ENCODE peak calls at places on chromosomes 3 and 15, in nine cellular contexts. E is upper lobe of right lung, Z is HCT116, K is cardiac muscle cell, D is fibroblast of villous mesenchyme, P is fibroblast of lung, J is nephron progenitor cell, G is right lobe of liver, U is epithelial cell of proximal tubule. Q is an unnamed sample.

GRCh38 chr3:155640098-155640497 is 104.8 kb downstream of the PLCH1 start:
- DNase-seq in P (no peak), Z (no peak), J (no peak), E (no peak), U (no peak), G (no peak), D (no peak), K (no peak), Q (no peak)

GRCh38 chr3:157134620-157135191 is 25.2 kb downstream of the CCNL1 start:
- DNase-seq in D (no peak), G (peak; percentile 69), P (no peak), E (no peak), J (no peak), U (no peak), Z (no peak), K (no peak), Q (no peak)

GRCh38 chr3:98902341-98902740 is 846 bp upstream of the DCBLD2 start:
- DNase-seq in D (no peak), U (no peak), K (no peak), P (no peak), G (no peak), Z (no peak), E (no peak), J (no peak), Q (no peak)

GRCh38 chr3:181985386-181985785 is 273.7 kb downstream of the SOX2 start:
- DNase-seq in Z (no peak), E (no peak), G (no peak), P (no peak), D (no peak), J (no peak), U (no peak), K (no peak), Q (no peak)

GRCh38 chr3:120094776-120095225 is 554 bp upstream of the GSK3B start:
- DNase-seq in G (peak; percentile 98), J (peak; percentile 94), U (peak; percentile 99), D (peak; percentile 100), Z (no peak), K (peak; percentile 99), P (peak; percentile 100), E (peak; percentile 98), Q (peak; percentile 97)

GRCh38 chr3:196195664-196196255 is 15.4 kb downstream of the ZDHHC19 start:
- DNase-seq in K (no peak), U (no peak), G (no peak), Z (no peak), J (no peak), P (no peak), E (no peak), D (no peak), Q (no peak)

GRCh38 chr3:155500429-155500828 is 206.9 kb upstream of the STRIT1 start:
- DNase-seq in U (no peak), Z (no peak), P (no peak), J (no peak), K (no peak), D (no peak), G (no peak), E (no peak), Q (no peak)

GRCh38 chr3:45976191-45977091 is 19.2 kb downstream of the FYCO1 start:
- DNase-seq in E (no peak), P (no peak), J (no peak), D (no peak), G (no peak), U (no peak), Z (no peak), K (no peak), Q (no peak)

GRCh38 chr15:81480645-81481053 is 106.6 kb upstream of the TMC3 start:
- DNase-seq in J (peak; percentile 49), G (no peak), D (peak; percentile 66), Z (peak; percentile 24), P (peak; percentile 76), E (no peak), U (peak; percentile 3), K (peak; percentile 80), Q (no peak)

GRCh38 chr3:194107126-194107525 is 28.8 kb upstream of the HES1 start:
- DNase-seq in Z (no peak), E (no peak), K (no peak), D (no peak), G (no peak), U (no peak), J (no peak), P (no peak), Q (no peak)

GRCh38 chr3:31947671-31948091 is 33.4 kb downstream of the OSBPL10 start:
- DNase-seq in K (no peak), D (no peak), P (no peak), Z (no peak), J (no peak), G (no peak), E (no peak), U (no peak), Q (no peak)

GRCh38 chr3:42067324-42067723 is 23.8 kb upstream of the TRAK1 start:
- DNase-seq in U (no peak), E (no peak), G (no peak), P (peak; percentile 74), Z (no peak), J (no peak), D (peak; percentile 68), K (no peak), Q (no peak)

GRCh38 chr3:29138171-29138570 is 142.7 kb upstream of the RBMS3 start:
- DNase-seq in J (no peak), G (no peak), U (no peak), Z (no peak), K (no peak), E (no peak), P (no peak), D (no peak), Q (no peak)

GRCh38 chr3:29141197-29141911 is 139.5 kb upstream of the RBMS3 start:
- DNase-seq in P (peak; percentile 9), U (no peak), K (peak; percentile 35), E (no peak), J (no peak), Z (no peak), G (no peak), D (no peak), Q (no peak)

GRCh38 chr3:29140706-29141105 is 140.2 kb upstream of the RBMS3 start:
- DNase-seq in D (peak; percentile 44), J (no peak), G (no peak), Z (no peak), K (peak; percentile 52), P (peak; percentile 28), E (no peak), U (no peak), Q (no peak)

GRCh38 chr3:29141912-29142262 is 139.0 kb upstream of the RBMS3 start:
- DNase-seq in D (no peak), P (no peak), U (no peak), K (no peak), Z (no peak), E (no peak), J (no peak), G (no peak), Q (no peak)

GRCh38 chr3:29137601-29138000 is 143.3 kb upstream of the RBMS3 start:
- DNase-seq in E (no peak), G (no peak), J (no peak), P (no peak), U (no peak), D (no peak), K (no peak), Z (no peak), Q (no peak)
- TF ChIP-seq CTCF in E (no peak), G (no peak), J (no peak), P (no peak), U (no peak), D (no peak), K (no peak), Z (no peak), Q (no peak)

GRCh38 chr3:124938896-124939295 is 4.3 kb upstream of the MUC13 start:
- DNase-seq in D (no peak), P (no peak), G (no peak), E (no peak), U (no peak), K (no peak), J (no peak), Z (no peak), Q (no peak)
- TF ChIP-seq CTCF in D (no peak), P (no peak), G (no peak), E (no peak), U (no peak), K (no peak), J (no peak), Z (no peak), Q (no peak)

DNA sequence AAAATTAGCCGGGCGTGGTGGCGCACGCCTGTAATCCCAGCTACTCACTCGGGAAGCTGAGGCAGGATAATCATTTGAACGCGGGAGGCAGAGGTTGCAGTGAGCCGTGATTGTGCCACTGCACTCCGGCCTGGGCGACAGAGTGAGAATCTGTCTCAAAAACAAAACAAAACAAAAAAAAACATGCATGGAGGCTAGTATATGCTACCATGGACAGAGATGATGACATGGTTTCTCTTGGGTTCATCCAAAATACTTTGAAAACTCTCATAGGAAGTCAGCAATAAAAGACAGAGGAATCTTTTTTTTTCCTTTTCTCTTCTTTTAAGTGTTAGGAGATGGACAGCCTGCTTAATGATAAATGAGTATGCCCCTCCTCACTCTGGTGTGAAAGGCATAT is 137.7 kb upstream of the MB21D2 start:
- DNase-seq in J (no peak), U (no peak), Z (no peak), K (no peak), P (no peak), E (no peak), D (no peak), G (no peak), Q (no peak)
- TF ChIP-seq CTCF in J (no peak), U (no peak), Z (no peak), K (no peak), P (no peak), E (no peak), D (no peak), G (no peak), Q (no peak)

GRCh38 chr15:40743921-40744809 is 10.9 kb downstream of the RMDN3 start:
- DNase-seq in E (peak; percentile 66), P (peak; percentile 82), D (peak; percentile 90), K (no peak), J (no peak), U (peak; percentile 56), G (peak; percentile 46), Z (no peak), Q (no peak)
- TF ChIP-seq CTCF in E (no peak), P (no peak), D (peak; percentile 9), K (peak; percentile 28), J (no peak), U (peak; percentile 28), G (no peak), Z (no peak), Q (no peak)

Q was measured in omental fat pad.